ENCODE peak calls at places on chromosomes 12 and 14, in eight cellular contexts. N is neural progenitor cell, M is mesendoderm, T is non-pigmented ciliary epithelial cell, G is AG04450, H is pancreas, V is body of pancreas, X is ureter. R is an unnamed sample.

GRCh38 chr14:34665785-34666425 is 36.0 kb upstream of the SNX6 start:
- DNase-seq in G (peak), V (peak), N (no peak), M (no peak), H (no peak), T (peak), X (peak), R (no peak)

GRCh38 chr14:54676822-54677708 is 110.1 kb downstream of the SAMD4A start:
- DNase-seq in N (peak), M (peak), V (no peak), T (peak), X (no peak), G (peak), H (no peak), R (no peak)

GRCh38 chr12:51521554-51522276 is 69.3 kb upstream of the SCN8A start:
- DNase-seq in M (no peak), V (no peak), T (no peak), H (no peak), G (no peak), N (no peak), X (no peak), R (no peak)

GRCh38 chr14:73014105-73014504 is 12.8 kb downstream of the ZFYVE1 start:
- DNase-seq in G (no peak), T (no peak), H (no peak), V (no peak), M (no peak), N (no peak), X (no peak), R (peak)

GRCh38 chr12:131378176-131378842 is 332.6 kb upstream of the SFSWAP start:
- DNase-seq in N (no peak), H (no peak), X (no peak), T (no peak), V (no peak), M (no peak), G (no peak), R (no peak)

GRCh38 chr12:45655186-45655585 is 74.3 kb upstream of the ARID2 start:
- DNase-seq in M (peak), H (no peak), X (no peak), N (peak), T (no peak), V (peak), G (no peak), R (no peak)

GRCh38 chr14:31307618-31308017 is 100.0 kb upstream of the HECTD1 start:
- DNase-seq in M (no peak), V (no peak), H (no peak), T (no peak), G (no peak), N (no peak), X (no peak), R (no peak)

GRCh38 chr14:98444077-98444476 is 827.9 kb downstream of the BCL11B start:
- DNase-seq in M (no peak), N (no peak), V (no peak), T (no peak), G (no peak), X (no peak), H (no peak), R (no peak)

GRCh38 chr12:40312982-40313576 is 88.3 kb downstream of the LRRK2 start:
- DNase-seq in G (no peak), T (no peak), H (no peak), X (no peak), M (no peak), V (no peak), N (no peak), R (no peak)

GRCh38 chr14:75661499-75661814 is 411 bp downstream of the TTLL5 start:
- DNase-seq in G (no peak), N (no peak), M (no peak), T (no peak), V (no peak), X (no peak), H (no peak), R (no peak)

GRCh38 chr14:76904740-76905569 is 78.7 kb downstream of the LRRC74A start:
- DNase-seq in X (peak), H (no peak), N (no peak), M (no peak), V (peak), G (peak), T (peak), R (peak)

GRCh38 chr14:103260629-103261124 is 73.4 kb upstream of the EIF5 start:
- DNase-seq in M (no peak), H (no peak), T (no peak), X (peak), V (peak), N (no peak), G (no peak), R (no peak)

GRCh38 chr14:90566481-90566880 is 169.7 kb downstream of the CALM1 start:
- DNase-seq in M (no peak), N (no peak), G (no peak), V (no peak), T (no peak), H (no peak), X (no peak), R (no peak)

GRCh38 chr14:36518586-36519430 is 1.2 kb downstream of the NKX2-1 start:
- DNase-seq in N (peak), M (peak), T (no peak), X (no peak), H (peak), V (no peak), G (no peak), R (peak)

GRCh38 chr12:21893924-21894323 is 47.3 kb downstream of the ABCC9 start:
- DNase-seq in H (no peak), N (no peak), M (no peak), G (no peak), X (no peak), T (no peak), V (no peak), R (no peak)

GRCh38 chr12:2194571-2194970 is 141.8 kb downstream of the CACNA1C start:
- DNase-seq in M (peak), G (no peak), N (no peak), X (no peak), V (no peak), H (no peak), T (no peak), R (no peak)

GRCh38 chr12:62618948-62619347 is 152.3 kb downstream of the MON2 start:
- DNase-seq in V (no peak), H (no peak), T (no peak), G (no peak), X (no peak), M (no peak), N (no peak), R (no peak)

GRCh38 chr14:99484106-99484505 is 2.9 kb downstream of the CCNK start:
- DNase-seq in X (no peak), N (no peak), T (no peak), G (no peak), V (no peak), H (no peak), M (no peak), R (no peak)

GRCh38 chr12:57927086-57927485 is 14.3 kb upstream of the ATP23 start:
- DNase-seq in X (no peak), H (no peak), N (no peak), V (no peak), G (no peak), T (no peak), M (no peak), R (no peak)

GRCh38 chr14:70885343-70886014 is 21.8 kb upstream of the PCNX1 start:
- DNase-seq in H (no peak), T (no peak), G (no peak), M (no peak), X (no peak), V (no peak), N (no peak), R (no peak)

GRCh38 chr12:2301531-2302461 is 249.0 kb downstream of the CACNA1C start:
- DNase-seq in H (no peak), V (no peak), X (no peak), T (no peak), G (peak), N (no peak), M (no peak), R (no peak)

GRCh38 chr12:77696183-77696582 is 134.5 kb upstream of the NAV3 start:
- DNase-seq in T (no peak), V (no peak), H (no peak), M (no peak), N (no peak), G (no peak), X (no peak), R (no peak)

GRCh38 chr12:66508025-66508424 is 170.9 kb downstream of the GRIP1 start:
- DNase-seq in M (peak), T (no peak), V (no peak), G (no peak), H (no peak), X (no peak), N (no peak), R (no peak)

GRCh38 chr12:76866726-76867125 is 12.1 kb downstream of the CSRP2 start:
- DNase-seq in T (peak), X (no peak), H (no peak), N (peak), G (no peak), V (no peak), M (no peak), R (no peak)

GRCh38 chr14:90091393-90091792 is 29.6 kb downstream of the KCNK13 start:
- DNase-seq in V (no peak), G (no peak), M (no peak), H (no peak), N (no peak), T (peak), X (no peak), R (no peak)

GRCh38 chr14:93137864-93138263 is 22.1 kb upstream of the ITPK1 start:
- DNase-seq in V (peak), N (peak), H (peak), M (no peak), G (no peak), T (no peak), X (peak), R (no peak)

GRCh38 chr14:74510211-74510931 is 16.8 kb downstream of the ISCA2 start:
- DNase-seq in M (no peak), H (no peak), N (peak), X (no peak), V (no peak), T (no peak), G (no peak), R (no peak)

GRCh38 chr14:90461425-90461824 is 64.6 kb downstream of the CALM1 start:
- DNase-seq in M (no peak), H (no peak), N (no peak), V (no peak), T (no peak), X (no peak), G (no peak), R (no peak)

GRCh38 chr12:2919249-2919648 is 28.6 kb downstream of the TULP3 start:
- DNase-seq in V (no peak), H (no peak), M (no peak), X (no peak), N (no peak), G (no peak), T (no peak), R (no peak)

GRCh38 chr14:30569216-30569902 is 10.4 kb downstream of the G2E3 start:
- DNase-seq in T (no peak), M (peak), N (peak), G (no peak), H (no peak), V (no peak), X (no peak), R (no peak)

GRCh38 chr12:71892059-71892458 is 46.6 kb upstream of the TPH2 start:
- DNase-seq in V (no peak), M (no peak), X (no peak), N (no peak), G (no peak), T (no peak), H (no peak), R (no peak)

GRCh38 chr14:70916776-70917175 is 9.5 kb downstream of the PCNX1 start:
- DNase-seq in X (no peak), V (no peak), H (no peak), T (no peak), N (no peak), G (no peak), M (no peak), R (no peak)

GRCh38 chr12:94603434-94604068 is 46.8 kb downstream of the TMCC3 start:
- DNase-seq in H (no peak), V (peak), G (no peak), T (no peak), X (no peak), M (peak), N (peak), R (no peak)

GRCh38 chr12:57810450-57810849 is 8.1 kb downstream of the AVIL start:
- DNase-seq in V (no peak), H (no peak), G (no peak), T (no peak), N (no peak), X (no peak), M (no peak), R (no peak)

GRCh38 chr14:34465069-34465859 is 3.2 kb upstream of the SPTSSA start:
- DNase-seq in X (no peak), V (no peak), H (no peak), N (peak), T (no peak), M (peak), G (no peak), R (no peak)

GRCh38 chr14:47619397-47619796 is 56.0 kb downstream of the MDGA2 start:
- DNase-seq in M (no peak), N (no peak), G (no peak), V (no peak), T (peak), H (no peak), X (no peak), R (no peak)

GRCh38 chr12:52230364-52231281 is 2.4 kb upstream of the KRT7 start:
- DNase-seq in G (no peak), M (peak), V (peak), X (no peak), T (peak), N (peak), H (peak), R (no peak)

R was measured in GM13977.